ENCODE peak calls at places on chromosomes 12 and 14, in five cellular contexts. One of them, this sample, is unnamed.
A peak's percentile ranks its signal among the peaks of the same experiment; 100 is the strongest.

GRCh38 chr14:77088219-77088618 is 9.8 kb upstream of the CIPC start:
- DNase-seq in astrocyte of the cerebellum: no peak
- DNase-seq in aorta: no peak
- DNase-seq in renal cortical epithelial cell: peak; percentile 61
- DNase-seq in AG04450: no peak
- DNase-seq in this sample: no peak

GRCh38 chr14:69345402-69345801 is 52.7 kb downstream of the ERH start:
- DNase-seq in astrocyte of the cerebellum: no peak
- DNase-seq in aorta: no peak
- DNase-seq in renal cortical epithelial cell: no peak
- DNase-seq in AG04450: no peak
- DNase-seq in this sample: no peak

GRCh38 chr12:111775205-111776193 is 8.8 kb downstream of the ALDH2 start:
- DNase-seq in astrocyte of the cerebellum: no peak
- DNase-seq in aorta: peak; percentile 94
- DNase-seq in renal cortical epithelial cell: peak; percentile 91
- DNase-seq in AG04450: peak; percentile 82
- DNase-seq in this sample: peak; percentile 42

GRCh38 chr12:5789469-5789968 is 155.5 kb downstream of the ANO2 start:
- DNase-seq in astrocyte of the cerebellum: peak; percentile 11
- DNase-seq in aorta: no peak
- DNase-seq in renal cortical epithelial cell: peak; percentile 13
- DNase-seq in AG04450: no peak
- DNase-seq in this sample: peak; percentile 46

GRCh38 chr12:60035835-60036234 is 440.0 kb downstream of the SLC16A7 start:
- DNase-seq in astrocyte of the cerebellum: no peak
- DNase-seq in aorta: no peak
- DNase-seq in renal cortical epithelial cell: peak; percentile 39
- DNase-seq in AG04450: no peak
- DNase-seq in this sample: peak; percentile 5

GRCh38 chr12:77689510-77690086 is 141.1 kb upstream of the NAV3 start:
- DNase-seq in astrocyte of the cerebellum: no peak
- DNase-seq in aorta: no peak
- DNase-seq in renal cortical epithelial cell: no peak
- DNase-seq in AG04450: no peak
- DNase-seq in this sample: no peak

GRCh38 chr12:111298583-111299436 is 70.1 kb downstream of the PHETA1 start:
- DNase-seq in astrocyte of the cerebellum: peak; percentile 13
- DNase-seq in aorta: no peak
- DNase-seq in renal cortical epithelial cell: peak; percentile 4
- DNase-seq in AG04450: peak; percentile 6
- DNase-seq in this sample: no peak

GRCh38 chr12:87756111-87756510 is 273.1 kb downstream of the C12orf50 start:
- DNase-seq in astrocyte of the cerebellum: peak; percentile 99
- DNase-seq in aorta: no peak
- DNase-seq in renal cortical epithelial cell: peak; percentile 99
- DNase-seq in AG04450: peak; percentile 97
- DNase-seq in this sample: no peak

GRCh38 chr12:125386652-125387051 is 321.4 kb downstream of the AACS start:
- DNase-seq in astrocyte of the cerebellum: no peak
- DNase-seq in aorta: no peak
- DNase-seq in renal cortical epithelial cell: no peak
- DNase-seq in AG04450: no peak
- DNase-seq in this sample: no peak

GRCh38 chr12:49643961-49644619 is 20.7 kb downstream of the PRPF40B start:
- DNase-seq in astrocyte of the cerebellum: no peak
- DNase-seq in aorta: no peak
- DNase-seq in renal cortical epithelial cell: no peak
- DNase-seq in AG04450: no peak
- DNase-seq in this sample: no peak

GRCh38 chr12:80353254-80353653 is 90.8 kb upstream of the PTPRQ start:
- DNase-seq in astrocyte of the cerebellum: peak; percentile 19
- DNase-seq in aorta: no peak
- DNase-seq in renal cortical epithelial cell: peak; percentile 37
- DNase-seq in AG04450: no peak
- DNase-seq in this sample: no peak